ENCODE peak calls at places on chromosomes 13 and 19, in seven cellular contexts. One of them, this sample, is unnamed.

GRCh38 chr19:14118165-14119051 is 846 bp upstream of the PRKACA start:
- DNase-seq in NCI-H82: peak; percentile 68
- DNase-seq in activated naive CD4-positive, alpha-beta T cell treated with anti-CD3 and anti-CD28 coated beads, Interleukin-2, amount 50 U/mL, for 16 hours: peak; percentile 42
- DNase-seq in uterus: peak; percentile 87
- DNase-seq in activated CD4-positive, alpha-beta T cell treated with anti-CD3 and anti-CD28 coated beads for 24 hours: no peak
- DNase-seq in A172: peak; percentile 63
- DNase-seq in astrocyte of the spinal cord: peak; percentile 64
- DNase-seq in this sample: no peak

GRCh38 chr19:11382898-11383705 is 1.0 kb downstream of the EPOR start:
- DNase-seq in NCI-H82: peak; percentile 59
- DNase-seq in activated naive CD4-positive, alpha-beta T cell treated with anti-CD3 and anti-CD28 coated beads, Interleukin-2, amount 50 U/mL, for 16 hours: peak; percentile 45
- DNase-seq in uterus: no peak
- DNase-seq in activated CD4-positive, alpha-beta T cell treated with anti-CD3 and anti-CD28 coated beads for 24 hours: no peak
- DNase-seq in A172: no peak
- DNase-seq in astrocyte of the spinal cord: no peak
- DNase-seq in this sample: peak; percentile 39

GRCh38 chr13:89061821-89062220 is 1390.7 kb downstream of the SLITRK5 start:
- DNase-seq in NCI-H82: no peak
- DNase-seq in activated naive CD4-positive, alpha-beta T cell treated with anti-CD3 and anti-CD28 coated beads, Interleukin-2, amount 50 U/mL, for 16 hours: no peak
- DNase-seq in uterus: no peak
- DNase-seq in activated CD4-positive, alpha-beta T cell treated with anti-CD3 and anti-CD28 coated beads for 24 hours: no peak
- DNase-seq in A172: no peak
- DNase-seq in astrocyte of the spinal cord: no peak
- DNase-seq in this sample: no peak

GRCh38 chr13:31394491-31394890 is 194.7 kb downstream of the B3GLCT start:
- DNase-seq in NCI-H82: no peak
- DNase-seq in activated naive CD4-positive, alpha-beta T cell treated with anti-CD3 and anti-CD28 coated beads, Interleukin-2, amount 50 U/mL, for 16 hours: no peak
- DNase-seq in uterus: no peak
- DNase-seq in activated CD4-positive, alpha-beta T cell treated with anti-CD3 and anti-CD28 coated beads for 24 hours: no peak
- DNase-seq in A172: peak; percentile 58
- DNase-seq in astrocyte of the spinal cord: peak; percentile 22
- DNase-seq in this sample: no peak

GRCh38 chr19:7492142-7493055 is 3.6 kb upstream of the PEX11G start:
- DNase-seq in NCI-H82: no peak
- DNase-seq in activated naive CD4-positive, alpha-beta T cell treated with anti-CD3 and anti-CD28 coated beads, Interleukin-2, amount 50 U/mL, for 16 hours: no peak
- DNase-seq in uterus: no peak
- DNase-seq in activated CD4-positive, alpha-beta T cell treated with anti-CD3 and anti-CD28 coated beads for 24 hours: no peak
- DNase-seq in A172: peak; percentile 84
- DNase-seq in astrocyte of the spinal cord: no peak
- DNase-seq in this sample: peak; percentile 40

GRCh38 chr13:108609353-108609752 is 20.1 kb upstream of the MYO16 start:
- DNase-seq in NCI-H82: peak; percentile 57
- DNase-seq in activated naive CD4-positive, alpha-beta T cell treated with anti-CD3 and anti-CD28 coated beads, Interleukin-2, amount 50 U/mL, for 16 hours: no peak
- DNase-seq in uterus: no peak
- DNase-seq in activated CD4-positive, alpha-beta T cell treated with anti-CD3 and anti-CD28 coated beads for 24 hours: no peak
- DNase-seq in A172: peak; percentile 10
- DNase-seq in astrocyte of the spinal cord: peak; percentile 53
- DNase-seq in this sample: no peak

GRCh38 chr13:30577381-30577780 is 40.3 kb upstream of the USPL1 start:
- DNase-seq in NCI-H82: peak; percentile 64
- DNase-seq in activated naive CD4-positive, alpha-beta T cell treated with anti-CD3 and anti-CD28 coated beads, Interleukin-2, amount 50 U/mL, for 16 hours: no peak
- DNase-seq in uterus: no peak
- DNase-seq in activated CD4-positive, alpha-beta T cell treated with anti-CD3 and anti-CD28 coated beads for 24 hours: no peak
- DNase-seq in A172: peak; percentile 95
- DNase-seq in astrocyte of the spinal cord: peak; percentile 93
- DNase-seq in this sample: peak; percentile 16

GRCh38 chr19:28542394-28543243 is 670.3 kb downstream of the UQCRFS1 start:
- DNase-seq in NCI-H82: no peak
- DNase-seq in activated naive CD4-positive, alpha-beta T cell treated with anti-CD3 and anti-CD28 coated beads, Interleukin-2, amount 50 U/mL, for 16 hours: no peak
- DNase-seq in uterus: no peak
- DNase-seq in activated CD4-positive, alpha-beta T cell treated with anti-CD3 and anti-CD28 coated beads for 24 hours: no peak
- DNase-seq in A172: no peak
- DNase-seq in astrocyte of the spinal cord: no peak
- DNase-seq in this sample: no peak

GRCh38 chr13:80382576-80382975 is 41.6 kb upstream of the SPRY2 start:
- DNase-seq in NCI-H82: no peak
- DNase-seq in activated naive CD4-positive, alpha-beta T cell treated with anti-CD3 and anti-CD28 coated beads, Interleukin-2, amount 50 U/mL, for 16 hours: no peak
- DNase-seq in uterus: no peak
- DNase-seq in activated CD4-positive, alpha-beta T cell treated with anti-CD3 and anti-CD28 coated beads for 24 hours: no peak
- DNase-seq in A172: no peak
- DNase-seq in astrocyte of the spinal cord: no peak
- DNase-seq in this sample: no peak

GRCh38 chr13:113672002-113672651 is 5.1 kb downstream of the GRK1 start:
- DNase-seq in NCI-H82: no peak
- DNase-seq in activated naive CD4-positive, alpha-beta T cell treated with anti-CD3 and anti-CD28 coated beads, Interleukin-2, amount 50 U/mL, for 16 hours: no peak
- DNase-seq in uterus: no peak
- DNase-seq in activated CD4-positive, alpha-beta T cell treated with anti-CD3 and anti-CD28 coated beads for 24 hours: no peak
- DNase-seq in A172: no peak
- DNase-seq in astrocyte of the spinal cord: no peak
- DNase-seq in this sample: no peak

GRCh38 chr19:48511800-48512503 is at the start of gene LMTK3:
- DNase-seq in NCI-H82: peak; percentile 82
- DNase-seq in activated naive CD4-positive, alpha-beta T cell treated with anti-CD3 and anti-CD28 coated beads, Interleukin-2, amount 50 U/mL, for 16 hours: peak; percentile 78
- DNase-seq in uterus: no peak
- DNase-seq in activated CD4-positive, alpha-beta T cell treated with anti-CD3 and anti-CD28 coated beads for 24 hours: peak; percentile 62
- DNase-seq in A172: peak; percentile 22
- DNase-seq in astrocyte of the spinal cord: no peak
- DNase-seq in this sample: peak; percentile 63

GRCh38 chr19:5588441-5588840 is 20.7 kb upstream of the TINCR start:
- DNase-seq in NCI-H82: no peak
- DNase-seq in activated naive CD4-positive, alpha-beta T cell treated with anti-CD3 and anti-CD28 coated beads, Interleukin-2, amount 50 U/mL, for 16 hours: no peak
- DNase-seq in uterus: no peak
- DNase-seq in activated CD4-positive, alpha-beta T cell treated with anti-CD3 and anti-CD28 coated beads for 24 hours: no peak
- DNase-seq in A172: no peak
- DNase-seq in astrocyte of the spinal cord: peak; percentile 81
- DNase-seq in this sample: no peak

GRCh38 chr19:53549354-53549753 is 11.4 kb downstream of the ZNF331 start:
- DNase-seq in NCI-H82: no peak
- DNase-seq in activated naive CD4-positive, alpha-beta T cell treated with anti-CD3 and anti-CD28 coated beads, Interleukin-2, amount 50 U/mL, for 16 hours: no peak
- DNase-seq in uterus: no peak
- DNase-seq in activated CD4-positive, alpha-beta T cell treated with anti-CD3 and anti-CD28 coated beads for 24 hours: no peak
- DNase-seq in A172: no peak
- DNase-seq in astrocyte of the spinal cord: peak; percentile 39
- DNase-seq in this sample: no peak

GRCh38 chr13:111893071-111893606 is 173.8 kb upstream of the SOX1 start:
- DNase-seq in NCI-H82: no peak
- DNase-seq in activated naive CD4-positive, alpha-beta T cell treated with anti-CD3 and anti-CD28 coated beads, Interleukin-2, amount 50 U/mL, for 16 hours: no peak
- DNase-seq in uterus: no peak
- DNase-seq in activated CD4-positive, alpha-beta T cell treated with anti-CD3 and anti-CD28 coated beads for 24 hours: no peak
- DNase-seq in A172: no peak
- DNase-seq in astrocyte of the spinal cord: no peak
- DNase-seq in this sample: no peak

GRCh38 chr19:54462713-54463530 is 656 bp downstream of the LENG9 start:
- DNase-seq in NCI-H82: peak; percentile 61
- DNase-seq in activated naive CD4-positive, alpha-beta T cell treated with anti-CD3 and anti-CD28 coated beads, Interleukin-2, amount 50 U/mL, for 16 hours: peak; percentile 67
- DNase-seq in uterus: peak; percentile 74
- DNase-seq in activated CD4-positive, alpha-beta T cell treated with anti-CD3 and anti-CD28 coated beads for 24 hours: peak; percentile 38
- DNase-seq in A172: no peak
- DNase-seq in astrocyte of the spinal cord: peak; percentile 61
- DNase-seq in this sample: peak; percentile 59

GRCh38 chr19:39362682-39363657 is 20.7 kb downstream of the SAMD4B start:
- DNase-seq in NCI-H82: no peak
- DNase-seq in activated naive CD4-positive, alpha-beta T cell treated with anti-CD3 and anti-CD28 coated beads, Interleukin-2, amount 50 U/mL, for 16 hours: no peak
- DNase-seq in uterus: peak; percentile 54
- DNase-seq in activated CD4-positive, alpha-beta T cell treated with anti-CD3 and anti-CD28 coated beads for 24 hours: no peak
- DNase-seq in A172: peak; percentile 53
- DNase-seq in astrocyte of the spinal cord: peak; percentile 78
- DNase-seq in this sample: no peak

GRCh38 chr13:30404207-30404606 is 18.1 kb upstream of the UBE2L5 start:
- DNase-seq in NCI-H82: no peak
- DNase-seq in activated naive CD4-positive, alpha-beta T cell treated with anti-CD3 and anti-CD28 coated beads, Interleukin-2, amount 50 U/mL, for 16 hours: no peak
- DNase-seq in uterus: no peak
- DNase-seq in activated CD4-positive, alpha-beta T cell treated with anti-CD3 and anti-CD28 coated beads for 24 hours: no peak
- DNase-seq in A172: no peak
- DNase-seq in astrocyte of the spinal cord: no peak
- DNase-seq in this sample: no peak

GRCh38 chr13:72437458-72437857 is 290.0 kb downstream of the MZT1 start:
- DNase-seq in NCI-H82: no peak
- DNase-seq in activated naive CD4-positive, alpha-beta T cell treated with anti-CD3 and anti-CD28 coated beads, Interleukin-2, amount 50 U/mL, for 16 hours: no peak
- DNase-seq in uterus: no peak
- DNase-seq in activated CD4-positive, alpha-beta T cell treated with anti-CD3 and anti-CD28 coated beads for 24 hours: no peak
- DNase-seq in A172: peak; percentile 34
- DNase-seq in astrocyte of the spinal cord: peak; percentile 52
- DNase-seq in this sample: no peak

GRCh38 chr13:37531054-37531453 is 67.5 kb downstream of the POSTN start:
- DNase-seq in NCI-H82: no peak
- DNase-seq in activated naive CD4-positive, alpha-beta T cell treated with anti-CD3 and anti-CD28 coated beads, Interleukin-2, amount 50 U/mL, for 16 hours: no peak
- DNase-seq in uterus: no peak
- DNase-seq in activated CD4-positive, alpha-beta T cell treated with anti-CD3 and anti-CD28 coated beads for 24 hours: no peak
- DNase-seq in A172: no peak
- DNase-seq in astrocyte of the spinal cord: peak; percentile 21
- DNase-seq in this sample: no peak

GRCh38 chr19:11598103-11598483 is 810 bp downstream of the ZNF627 start:
- DNase-seq in NCI-H82: no peak
- DNase-seq in activated naive CD4-positive, alpha-beta T cell treated with anti-CD3 and anti-CD28 coated beads, Interleukin-2, amount 50 U/mL, for 16 hours: no peak
- DNase-seq in uterus: no peak
- DNase-seq in activated CD4-positive, alpha-beta T cell treated with anti-CD3 and anti-CD28 coated beads for 24 hours: no peak
- DNase-seq in A172: no peak
- DNase-seq in astrocyte of the spinal cord: no peak
- DNase-seq in this sample: no peak

GRCh38 chr19:41746593-41747227 is 8.6 kb upstream of the CEACAM6 start:
- DNase-seq in NCI-H82: peak; percentile 81
- DNase-seq in activated naive CD4-positive, alpha-beta T cell treated with anti-CD3 and anti-CD28 coated beads, Interleukin-2, amount 50 U/mL, for 16 hours: peak; percentile 46
- DNase-seq in uterus: no peak
- DNase-seq in activated CD4-positive, alpha-beta T cell treated with anti-CD3 and anti-CD28 coated beads for 24 hours: peak; percentile 27
- DNase-seq in A172: peak; percentile 64
- DNase-seq in astrocyte of the spinal cord: peak; percentile 36
- DNase-seq in this sample: peak; percentile 44

GRCh38 chr13:40665061-40665753 is 1.2 kb downstream of the FOXO1 start:
- DNase-seq in NCI-H82: peak; percentile 66
- DNase-seq in activated naive CD4-positive, alpha-beta T cell treated with anti-CD3 and anti-CD28 coated beads, Interleukin-2, amount 50 U/mL, for 16 hours: peak; percentile 52
- DNase-seq in uterus: peak; percentile 48
- DNase-seq in activated CD4-positive, alpha-beta T cell treated with anti-CD3 and anti-CD28 coated beads for 24 hours: no peak
- DNase-seq in A172: no peak
- DNase-seq in astrocyte of the spinal cord: peak; percentile 12
- DNase-seq in this sample: peak; percentile 38

GRCh38 chr19:18674616-18675015 is 8.9 kb upstream of the CRTC1 start:
- DNase-seq in NCI-H82: no peak
- DNase-seq in activated naive CD4-positive, alpha-beta T cell treated with anti-CD3 and anti-CD28 coated beads, Interleukin-2, amount 50 U/mL, for 16 hours: no peak
- DNase-seq in uterus: no peak
- DNase-seq in activated CD4-positive, alpha-beta T cell treated with anti-CD3 and anti-CD28 coated beads for 24 hours: no peak
- DNase-seq in A172: no peak
- DNase-seq in astrocyte of the spinal cord: no peak
- DNase-seq in this sample: no peak

GRCh38 chr19:41111296-41111695 is 2.9 kb upstream of the CYP2F1 start:
- DNase-seq in NCI-H82: no peak
- DNase-seq in activated naive CD4-positive, alpha-beta T cell treated with anti-CD3 and anti-CD28 coated beads, Interleukin-2, amount 50 U/mL, for 16 hours: no peak
- DNase-seq in uterus: no peak
- DNase-seq in activated CD4-positive, alpha-beta T cell treated with anti-CD3 and anti-CD28 coated beads for 24 hours: no peak
- DNase-seq in A172: no peak
- DNase-seq in astrocyte of the spinal cord: no peak
- DNase-seq in this sample: no peak

GRCh38 chr13:22178878-22179277 is 508.0 kb downstream of the FGF9 start:
- DNase-seq in NCI-H82: no peak
- DNase-seq in activated naive CD4-positive, alpha-beta T cell treated with anti-CD3 and anti-CD28 coated beads, Interleukin-2, amount 50 U/mL, for 16 hours: no peak
- DNase-seq in uterus: no peak
- DNase-seq in activated CD4-positive, alpha-beta T cell treated with anti-CD3 and anti-CD28 coated beads for 24 hours: no peak
- DNase-seq in A172: no peak
- DNase-seq in astrocyte of the spinal cord: no peak
- DNase-seq in this sample: no peak

GRCh38 chr19:54418030-54418929 is 3.0 kb downstream of the TTYH1 start:
- DNase-seq in NCI-H82: no peak
- DNase-seq in activated naive CD4-positive, alpha-beta T cell treated with anti-CD3 and anti-CD28 coated beads, Interleukin-2, amount 50 U/mL, for 16 hours: no peak
- DNase-seq in uterus: no peak
- DNase-seq in activated CD4-positive, alpha-beta T cell treated with anti-CD3 and anti-CD28 coated beads for 24 hours: no peak
- DNase-seq in A172: peak; percentile 19
- DNase-seq in astrocyte of the spinal cord: no peak
- DNase-seq in this sample: no peak

GRCh38 chr19:41325947-41326706 is 16.2 kb downstream of the CCDC97 start:
- DNase-seq in NCI-H82: no peak
- DNase-seq in activated naive CD4-positive, alpha-beta T cell treated with anti-CD3 and anti-CD28 coated beads, Interleukin-2, amount 50 U/mL, for 16 hours: no peak
- DNase-seq in uterus: no peak
- DNase-seq in activated CD4-positive, alpha-beta T cell treated with anti-CD3 and anti-CD28 coated beads for 24 hours: no peak
- DNase-seq in A172: no peak
- DNase-seq in astrocyte of the spinal cord: peak; percentile 76
- DNase-seq in this sample: no peak

GRCh38 chr19:40416918-40417713 is 3.9 kb upstream of the PRX start:
- DNase-seq in NCI-H82: no peak
- DNase-seq in activated naive CD4-positive, alpha-beta T cell treated with anti-CD3 and anti-CD28 coated beads, Interleukin-2, amount 50 U/mL, for 16 hours: no peak
- DNase-seq in uterus: no peak
- DNase-seq in activated CD4-positive, alpha-beta T cell treated with anti-CD3 and anti-CD28 coated beads for 24 hours: no peak
- DNase-seq in A172: peak; percentile 68
- DNase-seq in astrocyte of the spinal cord: no peak
- DNase-seq in this sample: no peak

GRCh38 chr13:103539265-103539664 is 473.0 kb upstream of the SLC10A2 start:
- DNase-seq in NCI-H82: peak; percentile 90
- DNase-seq in activated naive CD4-positive, alpha-beta T cell treated with anti-CD3 and anti-CD28 coated beads, Interleukin-2, amount 50 U/mL, for 16 hours: no peak
- DNase-seq in uterus: no peak
- DNase-seq in activated CD4-positive, alpha-beta T cell treated with anti-CD3 and anti-CD28 coated beads for 24 hours: no peak
- DNase-seq in A172: no peak
- DNase-seq in astrocyte of the spinal cord: no peak
- DNase-seq in this sample: no peak

GRCh38 chr19:3196064-3196932 is 10.6 kb downstream of the NCLN start:
- DNase-seq in NCI-H82: no peak
- DNase-seq in activated naive CD4-positive, alpha-beta T cell treated with anti-CD3 and anti-CD28 coated beads, Interleukin-2, amount 50 U/mL, for 16 hours: no peak
- DNase-seq in uterus: no peak
- DNase-seq in activated CD4-positive, alpha-beta T cell treated with anti-CD3 and anti-CD28 coated beads for 24 hours: no peak
- DNase-seq in A172: no peak
- DNase-seq in astrocyte of the spinal cord: no peak
- DNase-seq in this sample: no peak

GRCh38 chr13:38637576-38637975 is 49.3 kb upstream of the FREM2 start:
- DNase-seq in NCI-H82: peak; percentile 39
- DNase-seq in activated naive CD4-positive, alpha-beta T cell treated with anti-CD3 and anti-CD28 coated beads, Interleukin-2, amount 50 U/mL, for 16 hours: no peak
- DNase-seq in uterus: no peak
- DNase-seq in activated CD4-positive, alpha-beta T cell treated with anti-CD3 and anti-CD28 coated beads for 24 hours: no peak
- DNase-seq in A172: no peak
- DNase-seq in astrocyte of the spinal cord: no peak
- DNase-seq in this sample: no peak

GRCh38 chr19:823565-824121 is 1.9 kb upstream of the PLPPR3 start:
- DNase-seq in NCI-H82: no peak
- DNase-seq in activated naive CD4-positive, alpha-beta T cell treated with anti-CD3 and anti-CD28 coated beads, Interleukin-2, amount 50 U/mL, for 16 hours: no peak
- DNase-seq in uterus: no peak
- DNase-seq in activated CD4-positive, alpha-beta T cell treated with anti-CD3 and anti-CD28 coated beads for 24 hours: no peak
- DNase-seq in A172: peak; percentile 66
- DNase-seq in astrocyte of the spinal cord: no peak
- DNase-seq in this sample: no peak

GRCh38 chr19:58434217-58434616 is 5.7 kb downstream of the ZNF132 start:
- DNase-seq in NCI-H82: no peak
- DNase-seq in activated naive CD4-positive, alpha-beta T cell treated with anti-CD3 and anti-CD28 coated beads, Interleukin-2, amount 50 U/mL, for 16 hours: no peak
- DNase-seq in uterus: no peak
- DNase-seq in activated CD4-positive, alpha-beta T cell treated with anti-CD3 and anti-CD28 coated beads for 24 hours: no peak
- DNase-seq in A172: no peak
- DNase-seq in astrocyte of the spinal cord: no peak
- DNase-seq in this sample: no peak

GRCh38 chr13:31894931-31895330 is 136.6 kb upstream of the FRY start:
- DNase-seq in NCI-H82: no peak
- DNase-seq in activated naive CD4-positive, alpha-beta T cell treated with anti-CD3 and anti-CD28 coated beads, Interleukin-2, amount 50 U/mL, for 16 hours: no peak
- DNase-seq in uterus: no peak
- DNase-seq in activated CD4-positive, alpha-beta T cell treated with anti-CD3 and anti-CD28 coated beads for 24 hours: no peak
- DNase-seq in A172: no peak
- DNase-seq in astrocyte of the spinal cord: no peak
- DNase-seq in this sample: no peak

GRCh38 chr13:102128216-102128800 is 273.5 kb downstream of the FGF14 start:
- DNase-seq in NCI-H82: no peak
- DNase-seq in activated naive CD4-positive, alpha-beta T cell treated with anti-CD3 and anti-CD28 coated beads, Interleukin-2, amount 50 U/mL, for 16 hours: no peak
- DNase-seq in uterus: no peak
- DNase-seq in activated CD4-positive, alpha-beta T cell treated with anti-CD3 and anti-CD28 coated beads for 24 hours: no peak
- DNase-seq in A172: peak; percentile 72
- DNase-seq in astrocyte of the spinal cord: peak; percentile 81
- DNase-seq in this sample: no peak

GRCh38 chr13:51311957-51312520 is 27.5 kb upstream of the SERPINE3 start:
- DNase-seq in NCI-H82: no peak
- DNase-seq in activated naive CD4-positive, alpha-beta T cell treated with anti-CD3 and anti-CD28 coated beads, Interleukin-2, amount 50 U/mL, for 16 hours: no peak
- DNase-seq in uterus: no peak
- DNase-seq in activated CD4-positive, alpha-beta T cell treated with anti-CD3 and anti-CD28 coated beads for 24 hours: no peak
- DNase-seq in A172: no peak
- DNase-seq in astrocyte of the spinal cord: no peak
- DNase-seq in this sample: no peak

GRCh38 chr19:8460516-8461298 is 15.9 kb downstream of the HNRNPM start:
- DNase-seq in NCI-H82: no peak
- DNase-seq in activated naive CD4-positive, alpha-beta T cell treated with anti-CD3 and anti-CD28 coated beads, Interleukin-2, amount 50 U/mL, for 16 hours: no peak
- DNase-seq in uterus: no peak
- DNase-seq in activated CD4-positive, alpha-beta T cell treated with anti-CD3 and anti-CD28 coated beads for 24 hours: no peak
- DNase-seq in A172: no peak
- DNase-seq in astrocyte of the spinal cord: no peak
- DNase-seq in this sample: no peak

GRCh38 chr19:55283548-55284393 is at the start of gene BRSK1:
- DNase-seq in NCI-H82: peak; percentile 82
- DNase-seq in activated naive CD4-positive, alpha-beta T cell treated with anti-CD3 and anti-CD28 coated beads, Interleukin-2, amount 50 U/mL, for 16 hours: peak; percentile 59
- DNase-seq in uterus: peak; percentile 64
- DNase-seq in activated CD4-positive, alpha-beta T cell treated with anti-CD3 and anti-CD28 coated beads for 24 hours: peak; percentile 20
- DNase-seq in A172: peak; percentile 60
- DNase-seq in astrocyte of the spinal cord: peak; percentile 51
- DNase-seq in this sample: peak; percentile 24